ENCODE peak calls at places on chromosome 18, in ten cellular contexts. One of them, this sample, is unnamed.
A peak's percentile ranks its signal among the peaks of the same experiment; 100 is the strongest.

GRCh38 chr18:5842653-5843052 is 52.7 kb downstream of the TMEM200C start:
- DNase-seq in stimulated activated CD4-positive, alpha-beta T cell treated with anti-CD3 and anti-CD28 coated beads, Interleukin-1b, Interleukin-23, amount 100 ng/mL, for 48 hours: no peak
- DNase-seq in NCI-H1105: no peak
- DNase-seq in HFF-Myc: no peak
- DNase-seq in A549: no peak
- DNase-seq in stimulated activated CD8-positive, alpha-beta memory T cell treated with anti-CD3 and anti-CD28 coated beads, Interleukin-2, amount 100 ng/mL, for 48 hours: no peak
- DNase-seq in activated naive CD8-positive, alpha-beta T cell treated with anti-CD3 and anti-CD28 coated beads for 36 hours: no peak
- DNase-seq in heart left ventricle: no peak
- DNase-seq in NCI-H774: no peak
- DNase-seq in SHP77 treated with DMSO at 0.1 percent for 48 hours: no peak
- DNase-seq in this sample: no peak

GRCh38 chr18:35073186-35074105 is 32.2 kb downstream of the MAPRE2 start:
- DNase-seq in A549: no peak
- DNase-seq in NCI-H1105: no peak
- DNase-seq in stimulated activated CD4-positive, alpha-beta T cell treated with anti-CD3 and anti-CD28 coated beads, Interleukin-1b, Interleukin-23, amount 100 ng/mL, for 48 hours: no peak
- DNase-seq in heart left ventricle: no peak
- DNase-seq in NCI-H774: no peak
- DNase-seq in SHP77 treated with DMSO at 0.1 percent for 48 hours: no peak
- DNase-seq in stimulated activated CD8-positive, alpha-beta memory T cell treated with anti-CD3 and anti-CD28 coated beads, Interleukin-2, amount 100 ng/mL, for 48 hours: no peak
- DNase-seq in activated naive CD8-positive, alpha-beta T cell treated with anti-CD3 and anti-CD28 coated beads for 36 hours: no peak
- DNase-seq in HFF-Myc: no peak
- DNase-seq in this sample: no peak

GRCh38 chr18:11366410-11366809 is 217.0 kb upstream of the PIEZO2 start:
- DNase-seq in stimulated activated CD8-positive, alpha-beta memory T cell treated with anti-CD3 and anti-CD28 coated beads, Interleukin-2, amount 100 ng/mL, for 48 hours: no peak
- DNase-seq in NCI-H1105: no peak
- DNase-seq in activated naive CD8-positive, alpha-beta T cell treated with anti-CD3 and anti-CD28 coated beads for 36 hours: no peak
- DNase-seq in SHP77 treated with DMSO at 0.1 percent for 48 hours: no peak
- DNase-seq in HFF-Myc: peak; percentile 35
- DNase-seq in A549: peak; percentile 1
- DNase-seq in heart left ventricle: peak; percentile 49
- DNase-seq in stimulated activated CD4-positive, alpha-beta T cell treated with anti-CD3 and anti-CD28 coated beads, Interleukin-1b, Interleukin-23, amount 100 ng/mL, for 48 hours: no peak
- DNase-seq in NCI-H774: no peak
- DNase-seq in this sample: no peak

GRCh38 chr18:34128436-34128835 is 96.3 kb downstream of the NOL4 start:
- DNase-seq in SHP77 treated with DMSO at 0.1 percent for 48 hours: no peak
- DNase-seq in NCI-H774: no peak
- DNase-seq in A549: no peak
- DNase-seq in stimulated activated CD4-positive, alpha-beta T cell treated with anti-CD3 and anti-CD28 coated beads, Interleukin-1b, Interleukin-23, amount 100 ng/mL, for 48 hours: no peak
- DNase-seq in heart left ventricle: no peak
- DNase-seq in stimulated activated CD8-positive, alpha-beta memory T cell treated with anti-CD3 and anti-CD28 coated beads, Interleukin-2, amount 100 ng/mL, for 48 hours: no peak
- DNase-seq in NCI-H1105: no peak
- DNase-seq in activated naive CD8-positive, alpha-beta T cell treated with anti-CD3 and anti-CD28 coated beads for 36 hours: no peak
- DNase-seq in HFF-Myc: no peak
- DNase-seq in this sample: no peak

GRCh38 chr18:2994190-2994589 is 18.8 kb downstream of the LPIN2 start:
- DNase-seq in stimulated activated CD8-positive, alpha-beta memory T cell treated with anti-CD3 and anti-CD28 coated beads, Interleukin-2, amount 100 ng/mL, for 48 hours: no peak
- DNase-seq in NCI-H1105: no peak
- DNase-seq in heart left ventricle: no peak
- DNase-seq in HFF-Myc: no peak
- DNase-seq in activated naive CD8-positive, alpha-beta T cell treated with anti-CD3 and anti-CD28 coated beads for 36 hours: no peak
- DNase-seq in SHP77 treated with DMSO at 0.1 percent for 48 hours: no peak
- DNase-seq in A549: no peak
- DNase-seq in stimulated activated CD4-positive, alpha-beta T cell treated with anti-CD3 and anti-CD28 coated beads, Interleukin-1b, Interleukin-23, amount 100 ng/mL, for 48 hours: no peak
- DNase-seq in NCI-H774: no peak
- DNase-seq in this sample: no peak

GRCh38 chr18:45951021-45951714 is 16.0 kb downstream of the EPG5 start:
- DNase-seq in HFF-Myc: no peak
- DNase-seq in heart left ventricle: peak; percentile 42
- DNase-seq in NCI-H1105: no peak
- DNase-seq in SHP77 treated with DMSO at 0.1 percent for 48 hours: no peak
- DNase-seq in stimulated activated CD8-positive, alpha-beta memory T cell treated with anti-CD3 and anti-CD28 coated beads, Interleukin-2, amount 100 ng/mL, for 48 hours: no peak
- DNase-seq in A549: peak; percentile 16
- DNase-seq in NCI-H774: no peak
- DNase-seq in stimulated activated CD4-positive, alpha-beta T cell treated with anti-CD3 and anti-CD28 coated beads, Interleukin-1b, Interleukin-23, amount 100 ng/mL, for 48 hours: no peak
- DNase-seq in activated naive CD8-positive, alpha-beta T cell treated with anti-CD3 and anti-CD28 coated beads for 36 hours: no peak
- DNase-seq in this sample: no peak

GRCh38 chr18:77063256-77063655 is 69.3 kb downstream of the MBP start:
- DNase-seq in stimulated activated CD4-positive, alpha-beta T cell treated with anti-CD3 and anti-CD28 coated beads, Interleukin-1b, Interleukin-23, amount 100 ng/mL, for 48 hours: peak; percentile 84
- DNase-seq in heart left ventricle: no peak
- DNase-seq in stimulated activated CD8-positive, alpha-beta memory T cell treated with anti-CD3 and anti-CD28 coated beads, Interleukin-2, amount 100 ng/mL, for 48 hours: peak; percentile 60
- DNase-seq in activated naive CD8-positive, alpha-beta T cell treated with anti-CD3 and anti-CD28 coated beads for 36 hours: peak; percentile 78
- DNase-seq in HFF-Myc: no peak
- DNase-seq in NCI-H1105: no peak
- DNase-seq in SHP77 treated with DMSO at 0.1 percent for 48 hours: no peak
- DNase-seq in A549: no peak
- DNase-seq in NCI-H774: no peak
- DNase-seq in this sample: no peak

GRCh38 chr18:36127866-36128845 is 984 bp downstream of the SLC39A6 start:
- DNase-seq in stimulated activated CD4-positive, alpha-beta T cell treated with anti-CD3 and anti-CD28 coated beads, Interleukin-1b, Interleukin-23, amount 100 ng/mL, for 48 hours: no peak
- DNase-seq in SHP77 treated with DMSO at 0.1 percent for 48 hours: no peak
- DNase-seq in HFF-Myc: no peak
- DNase-seq in A549: peak; percentile 1
- DNase-seq in heart left ventricle: no peak
- DNase-seq in stimulated activated CD8-positive, alpha-beta memory T cell treated with anti-CD3 and anti-CD28 coated beads, Interleukin-2, amount 100 ng/mL, for 48 hours: no peak
- DNase-seq in NCI-H1105: no peak
- DNase-seq in activated naive CD8-positive, alpha-beta T cell treated with anti-CD3 and anti-CD28 coated beads for 36 hours: no peak
- DNase-seq in NCI-H774: no peak
- DNase-seq in this sample: no peak

GRCh38 chr18:60070631-60071030 is 170.8 kb downstream of the PMAIP1 start:
- DNase-seq in activated naive CD8-positive, alpha-beta T cell treated with anti-CD3 and anti-CD28 coated beads for 36 hours: no peak
- DNase-seq in NCI-H1105: no peak
- DNase-seq in stimulated activated CD4-positive, alpha-beta T cell treated with anti-CD3 and anti-CD28 coated beads, Interleukin-1b, Interleukin-23, amount 100 ng/mL, for 48 hours: no peak
- DNase-seq in heart left ventricle: no peak
- DNase-seq in stimulated activated CD8-positive, alpha-beta memory T cell treated with anti-CD3 and anti-CD28 coated beads, Interleukin-2, amount 100 ng/mL, for 48 hours: no peak
- DNase-seq in HFF-Myc: no peak
- DNase-seq in A549: no peak
- DNase-seq in NCI-H774: no peak
- DNase-seq in SHP77 treated with DMSO at 0.1 percent for 48 hours: no peak
- DNase-seq in this sample: no peak

GRCh38 chr18:50194623-50195532 is at the start of gene MYO5B:
- DNase-seq in A549: peak; percentile 7
- DNase-seq in activated naive CD8-positive, alpha-beta T cell treated with anti-CD3 and anti-CD28 coated beads for 36 hours: peak; percentile 76
- DNase-seq in NCI-H774: peak; percentile 82
- DNase-seq in HFF-Myc: no peak
- DNase-seq in SHP77 treated with DMSO at 0.1 percent for 48 hours: no peak
- DNase-seq in heart left ventricle: no peak
- DNase-seq in NCI-H1105: peak; percentile 77
- DNase-seq in stimulated activated CD8-positive, alpha-beta memory T cell treated with anti-CD3 and anti-CD28 coated beads, Interleukin-2, amount 100 ng/mL, for 48 hours: peak; percentile 49
- DNase-seq in stimulated activated CD4-positive, alpha-beta T cell treated with anti-CD3 and anti-CD28 coated beads, Interleukin-1b, Interleukin-23, amount 100 ng/mL, for 48 hours: peak; percentile 38
- DNase-seq in this sample: no peak

GRCh38 chr18:13003466-13003896 is 12.3 kb downstream of the CEP192 start:
- DNase-seq in NCI-H1105: no peak
- DNase-seq in stimulated activated CD8-positive, alpha-beta memory T cell treated with anti-CD3 and anti-CD28 coated beads, Interleukin-2, amount 100 ng/mL, for 48 hours: no peak
- DNase-seq in stimulated activated CD4-positive, alpha-beta T cell treated with anti-CD3 and anti-CD28 coated beads, Interleukin-1b, Interleukin-23, amount 100 ng/mL, for 48 hours: peak; percentile 19
- DNase-seq in SHP77 treated with DMSO at 0.1 percent for 48 hours: no peak
- DNase-seq in HFF-Myc: peak; percentile 89
- DNase-seq in activated naive CD8-positive, alpha-beta T cell treated with anti-CD3 and anti-CD28 coated beads for 36 hours: no peak
- DNase-seq in A549: peak; percentile 86
- DNase-seq in heart left ventricle: peak; percentile 42
- DNase-seq in NCI-H774: no peak
- DNase-seq in this sample: no peak

GRCh38 chr18:56709463-56709862 is 58.3 kb downstream of the WDR7 start:
- DNase-seq in activated naive CD8-positive, alpha-beta T cell treated with anti-CD3 and anti-CD28 coated beads for 36 hours: peak; percentile 16
- DNase-seq in stimulated activated CD4-positive, alpha-beta T cell treated with anti-CD3 and anti-CD28 coated beads, Interleukin-1b, Interleukin-23, amount 100 ng/mL, for 48 hours: peak; percentile 31
- DNase-seq in A549: peak; percentile 65
- DNase-seq in HFF-Myc: peak; percentile 63
- DNase-seq in SHP77 treated with DMSO at 0.1 percent for 48 hours: peak; percentile 44
- DNase-seq in NCI-H774: no peak
- DNase-seq in heart left ventricle: no peak
- DNase-seq in NCI-H1105: no peak
- DNase-seq in stimulated activated CD8-positive, alpha-beta memory T cell treated with anti-CD3 and anti-CD28 coated beads, Interleukin-2, amount 100 ng/mL, for 48 hours: no peak
- DNase-seq in this sample: no peak

This sample was measured in SK-N-MC.